ENCODE peak calls at places on chromosomes 7 and 10, in six cellular contexts. P is GM23248; L is CD4-positive, CD25-positive, alpha-beta regulatory T cell; Z is tibial artery; R is thoracic aorta; O is IMR-90. V is an unnamed sample. For H3K9me3 and H3K4me1, the result is how much of the 10 kb centered on the place peaks cover.

GRCh38 chr7:92635538-92635937 is 45.3 kb upstream of the FAM133B start:
- DNase-seq in P (no peak), R (no peak), L (no peak), Z (no peak), O (no peak), V (no peak)

GRCh38 chr10:78361031-78361430 is 327.4 kb downstream of the RPS24 start:
- DNase-seq in R (no peak), P (no peak), Z (no peak), L (no peak), O (no peak), V (no peak)

GRCh38 chr10:5944389-5945202 is 32.7 kb downstream of the IL15RA start:
- DNase-seq in R (peak), P (peak), L (no peak), Z (peak), O (peak), V (peak)

GRCh38 chr10:22159979-22160378 is 57.8 kb downstream of the EBLN1 start:
- DNase-seq in R (no peak), Z (no peak), O (no peak), L (no peak), P (no peak), V (no peak)

GRCh38 chr7:39560997-39561396 is 5.2 kb upstream of the YAE1 start:
- DNase-seq in O (no peak), P (no peak), Z (no peak), R (no peak), L (no peak), V (no peak)

GRCh38 chr7:14095233-14095950 is 105.9 kb upstream of the ETV1 start:
- DNase-seq in P (peak), L (no peak), Z (no peak), R (no peak), O (no peak), V (no peak)

GRCh38 chr7:136251826-136252225 is 274.7 kb upstream of the MTPN start:
- DNase-seq in O (no peak), L (no peak), P (peak), Z (no peak), R (no peak), V (no peak)

GRCh38 chr7:48875300-48875916 is 48.9 kb upstream of the CDC14C start:
- DNase-seq in P (peak), Z (no peak), R (no peak), O (no peak), L (no peak), V (no peak)

GRCh38 chr7:44306608-44307007 is 18.8 kb downstream of the CAMK2B start:
- DNase-seq in Z (peak), L (no peak), P (no peak), R (no peak), O (no peak), V (peak)

GRCh38 chr7:4791738-4792536 is 16.5 kb downstream of the AP5Z1 start:
- DNase-seq in L (peak), O (peak), R (no peak), Z (peak), P (peak), V (no peak)

GRCh38 chr7:139828880-139829653 is at the start of gene TBXAS1:
- DNase-seq in O (peak), Z (no peak), R (no peak), P (no peak), L (no peak), V (no peak)

GRCh38 chr7:37920619-37921339 is at the start of gene EPDR1:
- DNase-seq in Z (peak), P (peak), L (no peak), R (no peak), O (no peak), V (peak)

DNA sequence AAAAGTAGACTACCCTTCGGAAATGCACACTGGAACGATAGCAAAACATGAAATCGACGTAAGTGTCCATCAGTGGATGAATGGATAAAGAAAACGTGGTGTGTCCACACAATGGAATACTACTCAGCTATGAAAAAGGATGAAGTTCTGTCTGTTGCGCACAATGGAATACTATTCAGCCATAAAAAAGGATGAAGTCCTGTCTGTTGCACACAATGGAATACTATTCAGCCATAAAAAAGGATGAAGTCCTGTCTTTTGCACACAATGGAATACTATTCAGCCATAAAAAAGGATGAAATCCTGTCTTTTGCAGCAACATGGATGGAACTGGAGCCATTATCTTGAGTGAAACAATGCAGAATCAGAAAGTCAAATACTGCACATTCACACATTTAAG is 591.8 kb downstream of the PTPRN2 start:
- DNase-seq in Z (no peak), P (no peak), L (no peak), R (no peak), O (no peak), V (no peak)
- H3K9me3 ChIP-seq in Z (under half), P (under half), L (under half), R (under half), O (half or more), V (under half)

GRCh38 chr10:69318087-69318996 is 40.0 kb downstream of the HK1 start:
- DNase-seq in Z (peak), L (peak), O (peak), P (peak), R (peak), V (peak)
- H3K4me1 ChIP-seq in Z (under half), L (under half), O (under half), P (under half), R (under half), V (under half)

GRCh38 chr10:99534456-99534938 is 1.8 kb downstream of the NKX2-3 start:
- DNase-seq in R (no peak), Z (no peak), L (no peak), O (no peak), P (no peak), V (no peak)

GRCh38 chr10:99535764-99536399 is 3.1 kb downstream of the NKX2-3 start:
- DNase-seq in R (no peak), P (no peak), O (no peak), Z (no peak), L (no peak), V (no peak)

GRCh38 chr10:99533496-99534455 is 1.0 kb downstream of the NKX2-3 start:
- DNase-seq in O (no peak), P (no peak), Z (no peak), L (no peak), R (no peak), V (no peak)

GRCh38 chr10:99536400-99537254 is 3.9 kb downstream of the NKX2-3 start:
- DNase-seq in P (no peak), Z (no peak), R (no peak), L (no peak), O (no peak), V (peak)

DNA sequence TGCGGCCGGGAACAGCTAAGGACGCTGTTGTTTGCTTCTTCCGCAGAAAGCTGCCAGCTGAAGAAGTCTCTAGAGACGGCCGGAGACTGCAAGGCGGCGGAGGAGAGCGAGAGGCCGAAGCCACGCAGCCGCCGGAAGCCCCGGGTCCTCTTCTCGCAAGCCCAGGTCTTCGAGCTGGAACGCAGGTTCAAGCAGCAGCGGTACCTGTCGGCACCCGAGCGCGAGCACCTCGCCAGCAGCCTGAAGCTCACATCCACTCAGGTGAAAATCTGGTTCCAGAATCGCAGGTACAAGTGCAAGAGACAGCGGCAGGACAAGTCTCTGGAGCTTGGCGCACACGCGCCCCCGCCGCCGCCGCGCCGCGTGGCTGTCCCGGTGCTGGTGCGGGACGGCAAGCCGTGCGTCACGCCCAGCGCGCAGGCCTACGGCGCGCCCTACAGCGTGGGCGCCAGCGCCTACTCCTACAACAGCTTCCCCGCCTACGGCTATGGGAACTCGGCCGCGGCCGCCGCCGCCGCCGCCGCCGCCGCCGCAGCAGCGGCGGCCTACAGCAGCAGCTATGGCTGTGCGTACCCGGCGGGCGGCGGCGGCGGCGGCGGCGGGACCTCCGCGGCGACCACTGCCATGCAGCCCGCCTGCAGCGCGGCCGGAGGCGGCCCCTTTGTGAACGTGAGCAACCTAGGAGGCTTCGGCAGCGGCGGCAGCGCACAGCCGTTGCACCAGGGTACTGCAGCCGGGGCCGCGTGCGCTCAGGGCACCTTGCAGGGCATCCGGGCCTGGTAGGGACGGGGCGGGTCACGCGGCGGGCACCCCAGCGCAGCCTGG is 2.4 kb downstream of the NKX2-3 start:
- DNase-seq in P (peak), Z (no peak), L (no peak), R (no peak), O (no peak), V (peak)
- H3K9me3 ChIP-seq in P (under half), Z (under half), L (under half), R (under half), O (under half), V (under half)

GRCh38 chr10:103576076-103576471 is 82.6 kb downstream of the NEURL1 start:
- DNase-seq in Z (no peak), P (no peak), L (no peak), O (no peak), R (no peak), V (no peak)

GRCh38 chr10:103572597-103573321 is 79.3 kb downstream of the NEURL1 start:
- DNase-seq in P (peak), R (no peak), Z (no peak), O (peak), L (no peak), V (no peak)

GRCh38 chr10:103574116-103575061 is 80.9 kb downstream of the NEURL1 start:
- DNase-seq in R (no peak), P (no peak), O (no peak), Z (no peak), L (no peak), V (no peak)

GRCh38 chr10:103576862-103577261 is 83.4 kb downstream of the NEURL1 start:
- DNase-seq in Z (no peak), R (no peak), L (no peak), P (no peak), O (no peak), V (no peak)

GRCh38 chr10:103575416-103576075 is 82.0 kb downstream of the NEURL1 start:
- DNase-seq in R (no peak), O (no peak), L (no peak), P (no peak), Z (no peak), V (no peak)
- H3K4me1 ChIP-seq in R (under half), O (under half), L (under half), P (under half), Z (under half), V (under half)

GRCh38 chr10:130764651-130765050 is 546.9 kb downstream of the TCERG1L start:
- DNase-seq in P (no peak), L (no peak), R (no peak), Z (peak), O (no peak), V (no peak)
- H3K9me3 ChIP-seq in P (under half), L (under half), R (under half), Z (under half), O (half or more), V (under half)

GRCh38 chr10:72334196-72334831 is 20.4 kb downstream of the DNAJB12 start:
- DNase-seq in L (no peak), Z (no peak), R (no peak), O (peak), P (no peak), V (no peak)
- H3K4me1 ChIP-seq in L (half or more), Z (under half), R (half or more), O (under half), P (under half), V (under half)

DNA sequence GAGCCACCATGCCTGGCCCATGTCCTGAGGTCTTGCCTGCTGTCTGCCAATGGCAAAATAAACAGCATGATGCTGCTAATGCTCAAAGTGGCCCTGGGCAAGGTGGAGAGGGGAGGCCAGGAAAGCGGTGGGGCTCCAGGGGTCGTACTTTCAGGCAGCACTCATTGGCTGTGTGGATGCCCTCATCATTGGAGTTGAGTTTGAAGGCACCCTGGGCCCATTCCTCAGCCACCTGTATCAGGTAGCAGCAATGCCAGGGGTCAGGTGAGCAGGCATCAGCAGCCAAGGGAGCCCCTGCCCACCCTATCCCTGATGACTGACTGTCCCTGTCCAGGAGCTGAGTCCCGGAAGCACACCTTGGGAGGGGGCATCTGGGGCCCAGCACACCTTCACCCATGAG is 902.5 kb upstream of the ZNF722 start:
- DNase-seq in Z (no peak), P (no peak), O (no peak), R (no peak), L (no peak), V (no peak)
- H3K9me3 ChIP-seq in Z (under half), P (under half), O (under half), R (under half), L (under half), V (under half)

GRCh38 chr7:41907444-41907843 is 204.6 kb upstream of the INHBA start:
- DNase-seq in O (no peak), R (no peak), P (no peak), L (no peak), Z (no peak), V (no peak)
- H3K4me1 ChIP-seq in O (under half), R (under half), P (under half), L (under half), Z (under half), V (under half)

DNA sequence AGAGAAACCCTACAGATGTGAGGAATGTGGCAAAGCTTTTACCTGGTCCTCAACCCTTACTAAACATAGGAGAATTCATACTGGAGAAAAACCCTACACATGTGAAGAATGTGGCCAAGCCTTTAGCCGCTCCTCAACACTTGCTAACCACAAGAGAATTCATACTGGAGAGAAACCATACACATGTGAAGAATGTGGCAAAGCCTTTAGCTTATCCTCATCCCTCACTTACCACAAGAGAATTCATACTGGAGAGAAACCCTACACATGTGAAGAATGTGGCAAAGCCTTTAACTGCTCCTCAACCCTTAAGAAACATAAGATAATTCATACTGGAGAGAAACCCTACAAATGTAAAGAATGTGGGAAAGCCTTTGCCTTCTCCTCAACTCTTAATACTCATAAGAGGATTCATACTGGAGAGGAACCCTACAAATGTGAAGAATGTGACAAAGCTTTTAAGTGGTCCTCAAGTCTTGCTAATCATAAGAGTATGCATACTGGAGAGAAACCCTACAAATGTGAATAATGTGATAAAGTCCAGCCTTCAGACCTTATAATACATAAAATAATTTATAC is 38.2 kb downstream of the ZNF679 start:
- DNase-seq in R (no peak), O (no peak), L (no peak), Z (no peak), P (no peak), V (no peak)
- H3K9me3 ChIP-seq in R (under half), O (under half), L (half or more), Z (under half), P (under half), V (under half)

GRCh38 chr7:82595176-82595575 is 151.6 kb upstream of the CACNA2D1 start:
- DNase-seq in R (no peak), P (no peak), Z (no peak), L (no peak), O (no peak), V (no peak)
- H3K4me1 ChIP-seq in R (under half), P (under half), Z (under half), L (under half), O (under half), V (under half)